ENCODE peak calls at places on chromosomes 3 and 15, in five cellular contexts. P is heart left ventricle, A is breast epithelium, Y is body of pancreas, K is mucosa of descending colon. O is an unnamed sample. For H3K36me3, the result is how much of the 10 kb centered on the place peaks cover.

GRCh38 chr3:52827441-52827840 is 3.0 kb downstream of the ITIH4 start:
- DNase-seq in P (no peak), A (no peak), Y (no peak), K (no peak), O (no peak)

GRCh38 chr3:93989241-93989640 is 9.3 kb downstream of the ARL13B start:
- DNase-seq in P (no peak), A (no peak), Y (no peak), K (no peak), O (no peak)

GRCh38 chr3:171704002-171704401 is 106.3 kb downstream of the PLD1 start:
- DNase-seq in P (no peak), A (no peak), Y (peak), K (no peak), O (no peak)

GRCh38 chr3:113589971-113590370 is 57.6 kb downstream of the SIDT1 start:
- DNase-seq in P (no peak), A (no peak), Y (no peak), K (no peak), O (no peak)

GRCh38 chr3:154969366-154969765 is 110.8 kb upstream of the MME start:
- DNase-seq in P (no peak), A (no peak), Y (no peak), K (no peak), O (no peak)

GRCh38 chr15:96254168-96254567 is 76.3 kb upstream of the NR2F2 start:
- DNase-seq in P (no peak), A (no peak), Y (no peak), K (no peak), O (no peak)

GRCh38 chr3:86995537-86995936 is 4.6 kb upstream of the VGLL3 start:
- DNase-seq in P (no peak), A (no peak), Y (no peak), K (no peak), O (no peak)

GRCh38 chr3:158403013-158403412 is 168.0 kb upstream of the MLF1 start:
- DNase-seq in P (no peak), A (no peak), Y (no peak), K (no peak), O (no peak)

GRCh38 chr3:73060302-73060723 is 1.1 kb upstream of the EBLN2 start:
- DNase-seq in P (no peak), A (no peak), Y (no peak), K (no peak), O (no peak)

DNA sequence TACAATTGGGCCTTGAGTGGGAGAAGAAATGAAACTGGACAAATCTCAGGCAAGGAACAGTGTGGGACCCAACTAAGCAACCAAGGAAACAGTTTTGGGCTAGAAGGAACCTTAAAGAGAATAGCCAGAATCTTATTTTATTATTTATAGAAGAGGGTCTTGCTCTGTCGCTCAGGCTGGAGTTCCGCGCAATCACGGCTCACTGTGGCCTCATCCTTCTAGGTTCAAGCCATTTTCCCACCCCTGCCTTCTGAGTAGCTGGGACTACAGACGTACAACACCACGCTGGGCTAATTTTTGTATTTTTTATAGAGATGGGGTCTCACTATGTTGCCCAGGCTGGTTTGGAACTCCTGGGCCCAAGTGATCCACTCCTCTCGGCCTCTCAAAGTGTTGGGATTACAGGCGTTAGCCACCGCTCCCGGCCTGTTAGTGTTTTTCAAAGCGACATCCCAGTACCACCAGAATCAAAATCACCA is 734 bp upstream of the WDR76 start:
- DNase-seq in P (no peak), A (no peak), Y (no peak), K (no peak), O (no peak)
- H3K4me3 ChIP-seq in P (peak), A (peak), Y (no peak), K (no peak), O (no peak)

GRCh38 chr3:179332240-179332639 is 9.4 kb downstream of the ZNF639 start:
- DNase-seq in P (no peak), A (no peak), Y (no peak), K (no peak), O (no peak)

GRCh38 chr3:179333084-179333483 is 10.3 kb downstream of the ZNF639 start:
- DNase-seq in P (no peak), A (no peak), Y (no peak), K (no peak), O (no peak)

GRCh38 chr3:179336345-179336929 is 11.1 kb upstream of the MFN1 start:
- DNase-seq in P (no peak), A (no peak), Y (no peak), K (no peak), O (no peak)

GRCh38 chr3:179330438-179330837 is 7.6 kb downstream of the ZNF639 start:
- DNase-seq in P (no peak), A (no peak), Y (no peak), K (no peak), O (no peak)
- H3K36me3 ChIP-seq in P (half or more), A (under half), Y (under half), K (under half), O (under half)

GRCh38 chr3:184344579-184345350 is 7.4 kb downstream of the FAM131A start:
- DNase-seq in P (no peak), A (no peak), Y (no peak), K (peak), O (no peak)

GRCh38 chr3:184346480-184346879 is 9.1 kb downstream of the FAM131A start:
- DNase-seq in P (no peak), A (no peak), Y (no peak), K (no peak), O (no peak)

GRCh38 chr3:184348057-184348382 is 10.6 kb downstream of the FAM131A start:
- DNase-seq in P (no peak), A (no peak), Y (no peak), K (peak), O (no peak)

GRCh38 chr3:184347321-184348056 is 10.1 kb downstream of the FAM131A start:
- DNase-seq in P (no peak), A (no peak), Y (no peak), K (peak), O (no peak)

DNA sequence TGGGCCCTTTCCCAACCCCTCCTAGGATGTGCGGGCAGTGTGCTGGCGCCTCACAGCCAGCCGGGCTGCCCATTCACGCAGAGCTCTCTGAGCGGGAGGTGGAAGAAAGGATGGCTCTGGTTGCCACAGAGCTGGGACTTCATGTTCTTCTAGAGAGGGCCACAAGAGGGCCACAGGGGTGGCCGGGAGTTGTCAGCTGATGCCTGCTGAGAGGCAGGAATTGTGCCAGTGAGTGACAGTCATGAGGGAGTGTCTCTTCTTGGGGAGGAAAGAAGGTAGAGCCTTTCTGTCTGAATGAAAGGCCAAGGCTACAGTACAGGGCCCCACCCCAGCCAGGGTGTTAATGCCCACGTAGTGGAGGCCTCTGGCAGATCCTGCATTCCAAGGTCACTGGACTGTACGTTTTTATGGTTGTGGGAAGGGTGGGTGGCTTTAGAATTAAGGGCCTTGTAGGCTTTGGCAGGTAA is 8.3 kb downstream of the FAM131A start:
- DNase-seq in P (peak), A (peak), Y (peak), K (peak), O (no peak)
- TF ChIP-seq CTCF in P (peak), A (peak), Y (peak), K (peak), O (peak)

DNA sequence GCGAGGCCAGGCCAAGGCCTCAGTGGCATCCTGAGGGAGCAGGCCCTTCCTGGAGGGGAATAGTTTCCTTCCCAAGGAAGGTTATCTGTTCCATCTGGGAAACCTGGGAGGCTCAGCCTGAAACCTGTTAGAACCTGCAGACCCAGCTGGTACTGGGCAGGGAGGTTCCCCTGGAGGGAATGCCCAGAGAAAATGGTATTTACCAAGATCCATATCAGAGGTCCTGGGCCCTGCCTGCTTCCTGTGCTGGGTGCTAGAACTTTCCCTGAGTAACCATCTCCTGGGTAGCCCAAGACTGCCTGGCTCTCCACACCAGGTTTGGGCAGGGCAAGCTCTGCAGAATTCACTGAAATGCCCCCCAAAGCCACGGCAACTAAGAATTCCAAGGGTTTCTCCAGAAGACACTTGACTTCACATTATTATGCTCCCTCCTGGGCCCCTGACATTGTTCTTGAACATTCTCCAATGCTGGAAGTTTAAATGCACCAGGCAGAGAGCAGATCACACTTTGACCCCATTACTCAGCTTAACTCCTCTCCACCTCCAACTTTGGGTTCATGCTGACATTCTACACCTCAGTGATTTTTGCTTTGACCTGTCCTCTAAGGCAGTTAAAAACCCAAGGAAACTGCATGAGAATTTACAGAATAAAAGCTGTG is 2.0 kb downstream of the CA12 start:
- DNase-seq in P (no peak), A (no peak), Y (no peak), K (no peak), O (no peak)
- H3K4me3 ChIP-seq in P (no peak), A (no peak), Y (no peak), K (no peak), O (no peak)

GRCh38 chr15:36932070-36932469 is 168.3 kb downstream of the MEIS2 start:
- DNase-seq in P (no peak), A (no peak), Y (no peak), K (no peak), O (no peak)
- H3K36me3 ChIP-seq in P (under half), A (under half), Y (under half), K (under half), O (under half)

DNA sequence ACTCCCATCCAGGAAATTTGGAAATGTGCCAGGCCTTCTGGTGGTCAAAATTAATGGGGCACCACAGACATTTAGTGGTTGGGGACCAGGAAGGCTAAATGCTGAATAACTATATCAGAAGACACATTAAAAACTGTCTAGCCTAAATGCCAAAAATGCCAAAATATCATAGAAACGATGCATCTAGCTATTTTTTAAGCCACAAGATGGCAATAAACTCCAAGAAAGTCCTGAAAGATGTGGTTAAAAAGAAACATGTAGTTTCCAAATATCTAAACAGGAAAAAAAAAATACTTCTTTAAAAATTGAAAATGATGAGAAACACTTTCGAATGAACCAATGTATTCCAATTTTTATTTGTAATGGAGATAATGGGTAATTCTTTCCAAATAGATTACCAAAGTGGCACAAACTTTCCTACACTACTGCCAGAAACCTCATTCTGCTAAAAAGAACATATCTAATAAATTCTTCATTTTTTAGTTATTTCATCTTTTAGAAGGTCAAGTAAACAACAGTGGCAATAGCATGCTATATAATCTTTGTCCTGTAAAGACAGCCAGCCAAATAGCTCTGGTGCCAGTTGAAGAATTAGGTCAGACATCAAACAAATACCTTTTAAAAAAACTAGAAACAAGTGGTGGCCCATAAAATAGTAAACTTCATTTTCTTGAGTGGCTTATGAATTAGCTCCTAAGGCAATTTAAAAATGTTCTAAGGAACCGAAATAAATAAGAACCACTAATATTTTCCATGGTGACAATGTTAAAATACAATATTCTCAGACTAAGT is 19.7 kb downstream of the CCDC14 start:
- DNase-seq in P (no peak), A (no peak), Y (no peak), K (no peak), O (no peak)
- TF ChIP-seq CTCF in P (peak), A (peak), Y (peak), K (no peak), O (no peak)

GRCh38 chr15:28888900-28889299 is 3.1 kb downstream of the APBA2 start:
- DNase-seq in P (no peak), A (no peak), Y (no peak), K (no peak), O (no peak)

GRCh38 chr15:28886431-28887343 is 913 bp downstream of the APBA2 start:
- DNase-seq in P (no peak), A (no peak), Y (no peak), K (no peak), O (no peak)

GRCh38 chr15:28888302-28888894 is 2.6 kb downstream of the APBA2 start:
- DNase-seq in P (no peak), A (no peak), Y (no peak), K (no peak), O (no peak)

GRCh38 chr15:28885630-28886430 is at the start of gene APBA2:
- DNase-seq in P (no peak), A (no peak), Y (peak), K (no peak), O (no peak)

GRCh38 chr15:28887344-28888174 is 1.8 kb downstream of the APBA2 start:
- DNase-seq in P (no peak), A (no peak), Y (no peak), K (no peak), O (no peak)
- H3K4me3 ChIP-seq in P (no peak), A (no peak), Y (no peak), K (no peak), O (no peak)

GRCh38 chr15:61871926-61872522 is 188.2 kb downstream of the VPS13C start:
- DNase-seq in P (no peak), A (no peak), Y (no peak), K (no peak), O (no peak)
- H3K36me3 ChIP-seq in P (half or more), A (under half), Y (under half), K (under half), O (under half)

GRCh38 chr3:46717447-46718231 is at the start of gene PRSS50:
- DNase-seq in P (no peak), A (peak), Y (no peak), K (no peak), O (no peak)
- TF ChIP-seq CTCF in P (peak), A (no peak), Y (no peak), K (no peak), O (peak)